ENCODE peak calls at places on chromosomes 5 and 9, in four cellular contexts. One of them, this sample, is unnamed. For H3K79me2, the result is how much of the 10 kb centered on the place peaks cover.

GRCh38 chr5:170573119-170573518 is 69.3 kb downstream of the KCNIP1 start:
- DNase-seq in PC-3: no peak
- DNase-seq in HCT116: no peak
- DNase-seq in H9: no peak
- DNase-seq in this sample: no peak

GRCh38 chr9:1018121-1018520 is 32.0 kb upstream of the DMRT2 start:
- DNase-seq in HCT116: peak
- DNase-seq in PC-3: peak
- DNase-seq in H9: peak
- DNase-seq in this sample: no peak

GRCh38 chr5:124920909-124921666 is 174.6 kb upstream of the ZNF608 start:
- DNase-seq in H9: no peak
- DNase-seq in PC-3: no peak
- DNase-seq in HCT116: no peak
- DNase-seq in this sample: no peak

GRCh38 chr5:39072915-39073758 is 1.1 kb downstream of the RICTOR start:
- DNase-seq in H9: peak
- DNase-seq in HCT116: no peak
- DNase-seq in PC-3: peak
- DNase-seq in this sample: peak

GRCh38 chr9:111069233-111069632 is 31.0 kb upstream of the LPAR1 start:
- DNase-seq in H9: no peak
- DNase-seq in HCT116: no peak
- DNase-seq in PC-3: no peak
- DNase-seq in this sample: no peak

GRCh38 chr9:125406812-125407087 is 145.1 kb downstream of the GAPVD1 start:
- DNase-seq in H9: no peak
- DNase-seq in HCT116: no peak
- DNase-seq in PC-3: no peak
- DNase-seq in this sample: no peak

GRCh38 chr9:122389799-122390481 is 19.1 kb downstream of the PTGS1 start:
- DNase-seq in PC-3: peak
- DNase-seq in H9: peak
- DNase-seq in HCT116: no peak
- DNase-seq in this sample: peak

GRCh38 chr5:93649234-93649900 is 66.3 kb downstream of the NR2F1 start:
- DNase-seq in PC-3: no peak
- DNase-seq in HCT116: no peak
- DNase-seq in H9: peak
- DNase-seq in this sample: no peak

GRCh38 chr9:120970249-120970648 is 43.7 kb upstream of the TRAF1 start:
- DNase-seq in HCT116: no peak
- DNase-seq in H9: no peak
- DNase-seq in PC-3: no peak
- DNase-seq in this sample: no peak

GRCh38 chr5:176639981-176640380 is 7.3 kb upstream of the TSPAN17 start:
- DNase-seq in PC-3: no peak
- DNase-seq in H9: no peak
- DNase-seq in HCT116: no peak
- DNase-seq in this sample: no peak

GRCh38 chr5:93653716-93654115 is 70.7 kb downstream of the NR2F1 start:
- DNase-seq in PC-3: peak
- DNase-seq in H9: no peak
- DNase-seq in HCT116: no peak
- DNase-seq in this sample: no peak

GRCh38 chr9:137589441-137590122 is 730 bp downstream of the ZMYND19 start:
- DNase-seq in H9: no peak
- DNase-seq in PC-3: no peak
- DNase-seq in HCT116: no peak
- DNase-seq in this sample: no peak

GRCh38 chr9:35903049-35903448 is 3.0 kb upstream of the HRCT1 start:
- DNase-seq in PC-3: peak
- DNase-seq in H9: no peak
- DNase-seq in HCT116: peak
- DNase-seq in this sample: peak

GRCh38 chr5:135213034-135213386 is 179.0 kb upstream of the PITX1 start:
- DNase-seq in H9: peak
- DNase-seq in PC-3: no peak
- DNase-seq in HCT116: no peak
- DNase-seq in this sample: no peak

GRCh38 chr5:113127021-113127420 is 150.4 kb downstream of the DCP2 start:
- DNase-seq in HCT116: no peak
- DNase-seq in PC-3: no peak
- DNase-seq in H9: no peak
- DNase-seq in this sample: no peak

GRCh38 chr9:138046641-138047301 is 169.2 kb downstream of the CACNA1B start:
- DNase-seq in HCT116: no peak
- DNase-seq in H9: no peak
- DNase-seq in PC-3: no peak
- DNase-seq in this sample: no peak

GRCh38 chr9:12416736-12417135 is 276.4 kb upstream of the TYRP1 start:
- DNase-seq in PC-3: no peak
- DNase-seq in H9: no peak
- DNase-seq in HCT116: no peak
- DNase-seq in this sample: no peak

GRCh38 chr5:135223891-135224625 is 175.0 kb downstream of the MACROH2A1 start:
- DNase-seq in PC-3: no peak
- DNase-seq in HCT116: no peak
- DNase-seq in H9: no peak
- DNase-seq in this sample: no peak

GRCh38 chr5:95936812-95937397 is 24.7 kb downstream of the ELL2 start:
- DNase-seq in H9: no peak
- DNase-seq in HCT116: no peak
- DNase-seq in PC-3: no peak
- DNase-seq in this sample: no peak

GRCh38 chr9:93635186-93636107 is 59.1 kb downstream of the PHF2 start:
- DNase-seq in PC-3: no peak
- DNase-seq in H9: no peak
- DNase-seq in HCT116: no peak
- DNase-seq in this sample: no peak

GRCh38 chr9:134298000-134298399 is 28.3 kb upstream of the RXRA start:
- DNase-seq in HCT116: no peak
- DNase-seq in H9: no peak
- DNase-seq in PC-3: no peak
- DNase-seq in this sample: no peak

DNA sequence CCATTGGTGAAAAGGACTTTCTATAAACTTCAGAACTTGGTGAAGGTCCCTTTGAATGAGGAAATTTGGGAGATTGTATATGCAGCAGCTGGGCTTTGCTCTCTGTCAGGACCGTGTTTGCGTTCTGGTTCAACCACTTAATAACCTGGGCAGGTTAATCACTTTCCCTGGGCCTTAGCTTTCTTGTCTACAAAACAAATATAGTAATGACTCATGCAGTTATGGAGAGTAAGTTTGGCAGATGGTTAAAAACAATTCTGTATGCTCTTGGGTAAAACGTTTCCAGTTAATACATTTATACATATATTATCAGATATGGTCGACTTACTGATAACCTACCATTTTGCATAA is 197.0 kb downstream of the ARHGEF28 start:
- DNase-seq in HCT116: no peak
- DNase-seq in H9: no peak
- DNase-seq in PC-3: peak
- DNase-seq in this sample: peak
- TF ChIP-seq CTCF in HCT116: no peak
- TF ChIP-seq CTCF in H9: no peak
- TF ChIP-seq CTCF in PC-3: no peak
- TF ChIP-seq CTCF in this sample: no peak

GRCh38 chr5:140126315-140127012 is 727 bp downstream of the IGIP start:
- DNase-seq in H9: no peak
- DNase-seq in PC-3: no peak
- DNase-seq in HCT116: no peak
- DNase-seq in this sample: no peak
- H3K79me2 ChIP-seq in H9: under half
- H3K79me2 ChIP-seq in PC-3: under half
- H3K79me2 ChIP-seq in HCT116: under half
- H3K79me2 ChIP-seq in this sample: under half

DNA sequence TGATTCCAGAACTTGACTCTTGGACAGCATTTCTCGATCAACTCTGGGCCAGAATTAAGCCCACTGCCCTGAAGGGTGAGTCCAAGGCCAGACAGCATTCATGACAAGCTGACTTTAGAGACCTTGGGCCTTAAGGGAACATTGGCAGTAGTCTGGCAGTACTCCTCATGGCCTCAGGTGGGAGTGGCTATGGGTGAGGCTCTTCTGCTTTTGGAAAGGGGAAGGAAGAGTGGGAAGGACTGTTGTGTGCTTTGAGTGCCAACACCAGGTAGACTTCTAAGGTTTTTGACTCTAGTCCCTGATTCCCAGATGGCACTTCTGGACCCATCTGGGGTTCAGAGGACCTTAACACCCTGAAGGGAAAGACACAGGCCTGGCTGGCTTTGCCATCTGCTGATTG is 530.4 kb downstream of the ACTL7B start:
- DNase-seq in H9: no peak
- DNase-seq in PC-3: no peak
- DNase-seq in HCT116: no peak
- DNase-seq in this sample: no peak
- TF ChIP-seq CTCF in H9: no peak
- TF ChIP-seq CTCF in PC-3: no peak
- TF ChIP-seq CTCF in HCT116: no peak
- TF ChIP-seq CTCF in this sample: no peak

DNA sequence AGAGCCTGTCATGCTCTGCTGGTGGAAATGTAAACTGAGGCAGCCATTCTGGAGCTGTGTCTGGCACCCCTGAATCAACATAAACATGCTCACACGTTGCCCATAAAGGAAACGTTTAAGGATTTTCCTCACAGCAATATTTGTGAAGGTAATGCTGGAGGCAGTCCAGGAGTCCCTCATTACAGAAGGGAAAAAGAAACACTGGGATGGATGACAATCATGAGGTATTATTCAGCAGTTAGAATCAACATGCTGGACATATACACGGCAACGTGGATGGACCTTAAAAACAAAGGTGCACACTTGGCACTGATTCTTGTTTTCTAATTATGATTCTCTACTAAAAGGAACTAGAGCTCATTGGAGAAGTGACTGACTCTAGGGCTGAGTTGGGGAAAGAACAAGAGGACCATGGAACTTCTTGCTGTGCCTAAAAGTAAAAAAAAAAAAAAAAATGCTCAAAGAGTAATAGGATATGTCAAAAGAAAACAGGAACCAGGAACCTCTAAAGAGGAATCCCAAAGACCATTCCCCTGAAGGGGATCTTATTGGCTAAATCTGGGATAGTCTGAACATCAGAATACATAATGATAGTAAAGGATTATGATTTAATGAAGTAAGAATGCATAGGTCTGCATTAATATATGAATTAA is 18.6 kb downstream of the B4GALT1 start:
- DNase-seq in H9: no peak
- DNase-seq in HCT116: no peak
- DNase-seq in PC-3: no peak
- DNase-seq in this sample: no peak
- H3K79me2 ChIP-seq in H9: under half
- H3K79me2 ChIP-seq in HCT116: under half
- H3K79me2 ChIP-seq in PC-3: half or more
- H3K79me2 ChIP-seq in this sample: half or more

GRCh38 chr5:169089343-169089742 is 211.6 kb downstream of the SLIT3 start:
- DNase-seq in PC-3: no peak
- DNase-seq in H9: no peak
- DNase-seq in HCT116: no peak
- DNase-seq in this sample: peak
- TF ChIP-seq CTCF in PC-3: peak
- TF ChIP-seq CTCF in H9: peak
- TF ChIP-seq CTCF in HCT116: peak
- TF ChIP-seq CTCF in this sample: peak

GRCh38 chr5:88772831-88773230 is 110.2 kb downstream of the MEF2C start:
- DNase-seq in PC-3: no peak
- DNase-seq in HCT116: no peak
- DNase-seq in H9: no peak
- DNase-seq in this sample: no peak

GRCh38 chr5:88769165-88769564 is 113.8 kb downstream of the MEF2C start:
- DNase-seq in PC-3: peak
- DNase-seq in H9: no peak
- DNase-seq in HCT116: no peak
- DNase-seq in this sample: no peak

GRCh38 chr5:88768411-88768810 is 114.6 kb downstream of the MEF2C start:
- DNase-seq in H9: no peak
- DNase-seq in PC-3: no peak
- DNase-seq in HCT116: no peak
- DNase-seq in this sample: no peak

GRCh38 chr5:88772047-88772446 is 110.9 kb downstream of the MEF2C start:
- DNase-seq in PC-3: peak
- DNase-seq in HCT116: no peak
- DNase-seq in H9: no peak
- DNase-seq in this sample: no peak

DNA sequence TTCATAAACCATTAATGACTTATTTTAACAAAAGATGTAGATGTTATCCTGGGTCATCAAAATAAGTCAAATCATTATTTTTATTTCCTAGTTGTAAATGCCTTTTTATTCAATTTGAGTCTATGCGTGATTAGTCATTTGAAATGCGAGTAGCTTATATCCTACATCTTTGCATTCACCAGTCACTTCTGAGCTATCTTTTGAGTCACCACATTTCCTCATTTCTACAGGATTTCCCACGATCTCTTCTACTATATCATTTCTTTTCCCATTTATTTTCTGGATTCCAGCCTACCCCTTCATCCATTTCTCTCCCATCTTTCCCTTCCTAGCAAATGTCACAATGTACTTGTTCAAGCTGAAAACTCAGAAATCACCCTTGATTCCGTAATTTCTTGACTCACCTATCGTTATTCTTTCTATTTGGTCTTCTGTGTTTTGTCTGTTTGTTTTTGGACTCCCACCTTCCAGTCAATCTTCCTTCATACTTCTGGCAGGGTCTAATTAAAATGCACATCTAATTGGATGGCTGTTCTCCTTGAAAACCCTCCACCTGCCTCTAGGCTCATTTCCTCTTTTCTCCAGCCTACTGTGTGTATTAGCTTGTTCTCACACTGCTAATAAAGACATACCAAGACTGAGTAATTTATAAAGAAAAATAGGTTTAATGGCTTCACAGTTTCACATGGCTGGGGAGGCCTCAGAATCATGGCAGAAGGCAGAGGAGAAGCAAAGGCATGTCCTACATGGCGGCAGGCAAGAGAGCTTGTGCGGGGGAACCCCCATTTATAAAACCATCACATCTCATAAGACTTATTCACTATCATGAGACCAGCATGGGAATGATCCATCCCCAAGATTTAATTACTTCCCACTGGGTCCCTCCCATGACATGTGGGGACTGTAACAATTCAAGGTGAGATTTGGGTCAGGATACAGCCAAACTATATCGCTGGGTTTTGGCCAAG is 112.4 kb downstream of the MEF2C start:
- DNase-seq in PC-3: peak
- DNase-seq in HCT116: no peak
- DNase-seq in H9: no peak
- DNase-seq in this sample: no peak
- H3K79me2 ChIP-seq in PC-3: under half
- H3K79me2 ChIP-seq in HCT116: under half
- H3K79me2 ChIP-seq in H9: under half
- H3K79me2 ChIP-seq in this sample: under half